ENCODE peak calls at places on chromosome 10, in six cellular contexts. S is NCI-H2081; C is smooth muscle cell of the brain vasculature; E is CD8-positive, alpha-beta T cell; Q is prostate gland; M is right atrium auricular region. W is an unnamed sample.

GRCh38 chr10:38093816-38094157 is 350 bp upstream of the ZNF37A start:
- DNase-seq in S (no peak), C (no peak), E (no peak), Q (no peak), M (no peak), W (no peak)

GRCh38 chr10:71075066-71075758 is 137.2 kb upstream of the UNC5B start:
- DNase-seq in S (peak), C (no peak), E (no peak), Q (peak), M (no peak), W (peak)

GRCh38 chr10:99540673-99541531 is 8.2 kb downstream of the NKX2-3 start:
- DNase-seq in S (no peak), C (no peak), E (no peak), Q (no peak), M (no peak), W (peak)

GRCh38 chr10:3898821-3899220 is 113.8 kb upstream of the KLF6 start:
- DNase-seq in S (peak), C (no peak), E (no peak), Q (peak), M (no peak), W (no peak)

GRCh38 chr10:116296358-116296757 is 23.4 kb upstream of the GFRA1 start:
- DNase-seq in S (no peak), C (no peak), E (no peak), Q (no peak), M (no peak), W (no peak)

GRCh38 chr10:83952273-83952672 is 187.0 kb upstream of the GHITM start:
- DNase-seq in S (no peak), C (no peak), E (no peak), Q (no peak), M (no peak), W (no peak)

GRCh38 chr10:18650618-18651017 is 769 bp downstream of the NSUN6 start:
- DNase-seq in S (no peak), C (no peak), E (no peak), Q (no peak), M (no peak), W (no peak)

GRCh38 chr10:43267811-43268210 is 946 bp upstream of the RASGEF1A start:
- DNase-seq in S (no peak), C (no peak), E (no peak), Q (no peak), M (peak), W (no peak)

GRCh38 chr10:103852189-103852711 is 3.1 kb downstream of the SH3PXD2A start:
- DNase-seq in S (no peak), C (no peak), E (no peak), Q (no peak), M (no peak), W (no peak)

GRCh38 chr10:62852961-62853702 is 37.0 kb upstream of the EGR2 start:
- DNase-seq in S (no peak), C (no peak), E (no peak), Q (no peak), M (no peak), W (no peak)

GRCh38 chr10:121595806-121596667 is 2.2 kb downstream of the FGFR2 start:
- DNase-seq in S (no peak), C (no peak), E (no peak), Q (peak), M (no peak), W (no peak)

GRCh38 chr10:89515031-89515841 is 20.2 kb downstream of the SLC16A12 start:
- DNase-seq in S (no peak), C (peak), E (no peak), Q (no peak), M (no peak), W (no peak)

W was measured in kidney.